ENCODE peak calls at places on chromosomes 12 and 14, in ten cellular contexts. F, D, C, J, Y, P, I, R, B and L are unnamed samples.

GRCh38 chr12:104643921-104644669 is 187.3 kb downstream of the CHST11 start:
- DNase-seq in F (no peak), D (no peak), C (no peak), J (no peak), Y (peak; percentile 65), P (no peak), I (no peak), R (no peak), B (peak; percentile 68), L (no peak)

GRCh38 chr14:38404100-38404541 is 148.2 kb upstream of the CLEC14A start:
- DNase-seq in F (no peak), D (peak; percentile 90), C (no peak), J (no peak), Y (no peak), P (no peak), I (no peak), R (no peak), B (no peak), L (no peak)

GRCh38 chr12:69662764-69663163 is 36.3 kb downstream of the BEST3 start:
- DNase-seq in F (no peak), D (no peak), C (no peak), J (no peak), Y (no peak), P (no peak), I (no peak), R (no peak), B (no peak), L (no peak)

GRCh38 chr12:109264095-109264942 is 44.8 kb downstream of the FOXN4 start:
- DNase-seq in F (peak; percentile 67), D (peak; percentile 86), C (peak; percentile 73), J (no peak), Y (peak; percentile 78), P (peak; percentile 77), I (peak; percentile 70), R (peak; percentile 86), B (peak; percentile 82), L (peak; percentile 48)

GRCh38 chr14:74829238-74829637 is 46.7 kb downstream of the PROX2 start:
- DNase-seq in F (no peak), D (peak; percentile 35), C (no peak), J (no peak), Y (no peak), P (no peak), I (no peak), R (no peak), B (no peak), L (no peak)

GRCh38 chr12:74988156-74988555 is 221.5 kb downstream of the KCNC2 start:
- DNase-seq in F (no peak), D (no peak), C (no peak), J (no peak), Y (no peak), P (no peak), I (no peak), R (no peak), B (no peak), L (no peak)

GRCh38 chr14:100441271-100441947 is 118.3 kb downstream of the SLC25A47 start:
- DNase-seq in F (no peak), D (no peak), C (no peak), J (no peak), Y (no peak), P (no peak), I (no peak), R (no peak), B (no peak), L (no peak)

GRCh38 chr12:131793623-131794022 is 34.6 kb upstream of the MMP17 start:
- DNase-seq in F (no peak), D (peak; percentile 86), C (no peak), J (no peak), Y (no peak), P (no peak), I (peak; percentile 38), R (no peak), B (no peak), L (no peak)

GRCh38 chr12:28795306-28795705 is 353.8 kb upstream of the FAR2 start:
- DNase-seq in F (no peak), D (peak; percentile 49), C (no peak), J (no peak), Y (no peak), P (no peak), I (no peak), R (no peak), B (no peak), L (no peak)

GRCh38 chr12:112116232-112117060 is 7.9 kb upstream of the NAA25 start:
- DNase-seq in F (peak; percentile 61), D (peak; percentile 32), C (peak; percentile 39), J (peak; percentile 80), Y (peak; percentile 75), P (peak; percentile 73), I (peak; percentile 94), R (peak; percentile 28), B (peak; percentile 69), L (peak; percentile 65)

GRCh38 chr12:131766382-131767107 is 55.7 kb downstream of the SFSWAP start:
- DNase-seq in F (no peak), D (peak; percentile 22), C (no peak), J (no peak), Y (no peak), P (no peak), I (no peak), R (no peak), B (no peak), L (no peak)

GRCh38 chr12:40436564-40436963 is 211.8 kb downstream of the LRRK2 start:
- DNase-seq in F (no peak), D (no peak), C (no peak), J (no peak), Y (no peak), P (no peak), I (no peak), R (no peak), B (no peak), L (no peak)

GRCh38 chr12:15757553-15758255 is 31.5 kb downstream of the EPS8 start:
- DNase-seq in F (no peak), D (peak; percentile 98), C (no peak), J (no peak), Y (no peak), P (no peak), I (no peak), R (peak; percentile 69), B (peak; percentile 29), L (no peak)

GRCh38 chr12:77766224-77766623 is 64.5 kb upstream of the NAV3 start:
- DNase-seq in F (no peak), D (no peak), C (no peak), J (no peak), Y (no peak), P (no peak), I (no peak), R (no peak), B (no peak), L (no peak)

GRCh38 chr14:49549881-49550280 is 36.3 kb downstream of the RPS29 start:
- DNase-seq in F (no peak), D (peak; percentile 66), C (no peak), J (no peak), Y (no peak), P (no peak), I (no peak), R (no peak), B (no peak), L (no peak)

GRCh38 chr12:1932264-1932777 is 13.9 kb upstream of the CACNA2D4 start:
- DNase-seq in F (no peak), D (peak; percentile 53), C (no peak), J (peak; percentile 90), Y (no peak), P (peak; percentile 75), I (peak; percentile 82), R (no peak), B (peak; percentile 81), L (no peak)

GRCh38 chr14:76767681-76768055 is 6.4 kb downstream of the VASH1 start:
- DNase-seq in F (peak; percentile 27), D (no peak), C (peak; percentile 3), J (peak; percentile 60), Y (no peak), P (no peak), I (no peak), R (no peak), B (no peak), L (no peak)

GRCh38 chr14:68632591-68632895 is 160.3 kb downstream of the ZFP36L1 start:
- DNase-seq in F (no peak), D (no peak), C (no peak), J (no peak), Y (no peak), P (no peak), I (no peak), R (no peak), B (no peak), L (no peak)

GRCh38 chr12:32605326-32606095 is 73.6 kb upstream of the DNM1L start:
- DNase-seq in F (no peak), D (no peak), C (no peak), J (no peak), Y (no peak), P (no peak), I (no peak), R (no peak), B (no peak), L (no peak)
- H3K27ac ChIP-seq in F (no peak overlapping the region), D (no peak overlapping the region), C (no peak overlapping the region), J (no peak overlapping the region), Y (no peak overlapping the region), P (no peak overlapping the region), I (no peak overlapping the region), R (no peak overlapping the region), B (no peak overlapping the region), L (no peak overlapping the region)

GRCh38 chr12:121274036-121274763 is 22.3 kb downstream of the CAMKK2 start:
- DNase-seq in F (no peak), D (no peak), C (peak; percentile 79), J (no peak), Y (no peak), P (no peak), I (no peak), R (no peak), B (no peak), L (no peak)
- H3K27ac ChIP-seq in F (no peak overlapping the region), D (no peak overlapping the region), C (no peak overlapping the region), J (no peak overlapping the region), Y (no peak overlapping the region), P (no peak overlapping the region), I (no peak overlapping the region), R (no peak overlapping the region), B (no peak overlapping the region), L (no peak overlapping the region)

GRCh38 chr12:11840350-11840749 is 190.9 kb downstream of the ETV6 start:
- DNase-seq in F (no peak), D (no peak), C (no peak), J (no peak), Y (no peak), P (no peak), I (no peak), R (no peak), B (no peak), L (no peak)
- H3K27ac ChIP-seq in F (no peak overlapping the region), D (no peak overlapping the region), C (no peak overlapping the region), J (peak overlapping the region; percentile 83), Y (no peak overlapping the region), P (no peak overlapping the region), I (no peak overlapping the region), R (no peak overlapping the region), B (peak overlapping the region; percentile 77), L (no peak overlapping the region)

DNA sequence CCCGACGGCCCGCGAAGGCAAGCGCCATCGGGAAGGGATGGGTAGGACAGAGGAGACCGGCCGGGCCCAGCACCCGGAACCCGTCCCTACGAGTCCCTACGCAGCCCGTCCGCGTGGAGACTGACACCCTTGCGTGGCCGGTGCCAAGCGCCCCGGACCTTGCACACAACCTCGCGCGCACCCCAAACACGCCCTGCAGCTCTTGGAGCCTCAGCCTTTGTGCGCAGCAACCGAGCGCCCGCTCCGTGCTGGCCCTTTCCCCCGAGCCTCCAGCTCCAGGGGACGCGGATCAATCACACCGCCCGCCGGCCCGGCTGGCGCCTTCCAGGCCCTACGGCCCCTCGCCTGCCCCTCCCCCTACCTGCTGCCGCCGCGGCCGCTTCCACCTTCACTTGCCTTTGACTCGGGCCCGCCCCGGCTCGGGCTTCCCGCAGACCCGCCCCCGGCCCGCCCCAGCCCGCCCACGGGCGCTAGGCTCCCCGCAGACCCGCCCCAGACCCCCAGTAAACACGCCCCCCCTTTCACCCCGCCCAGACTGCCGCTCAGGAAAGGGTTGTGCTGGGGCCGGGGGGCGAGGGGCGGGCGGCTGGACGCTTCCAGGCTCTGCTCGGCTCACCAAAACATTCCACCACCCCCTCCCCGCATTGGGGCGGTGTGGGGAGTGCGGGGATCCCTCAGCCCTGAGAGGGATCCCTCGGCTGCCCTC is at the start of gene NDRG2:
- DNase-seq in F (peak; percentile 71), D (peak; percentile 37), C (peak; percentile 23), J (peak; percentile 91), Y (no peak), P (peak; percentile 91), I (peak; percentile 87), R (peak; percentile 49), B (peak; percentile 90), L (peak; percentile 67)
- H3K27ac ChIP-seq in F (peak within 1 kb of the TSS; percentile 93), D (no peak within 1 kb of the TSS), C (peak within 1 kb of the TSS; percentile 99), J (peak within 1 kb of the TSS; percentile 97), Y (no peak within 1 kb of the TSS), P (peak within 1 kb of the TSS; percentile 100), I (peak within 1 kb of the TSS; percentile 100), R (peak within 1 kb of the TSS; percentile 84), B (peak within 1 kb of the TSS; percentile 82), L (peak within 1 kb of the TSS; percentile 99)